ENCODE peak calls at places on chromosomes 13 and 19, in eight cellular contexts. One of them, this sample, is unnamed.

GRCh38 chr13:45811891-45812583 is 39.5 kb downstream of the SIAH3 start:
- DNase-seq in OCI-LY7: no peak
- DNase-seq in right lobe of liver: no peak
- DNase-seq in SK-N-SH: no peak
- DNase-seq in right atrium auricular region: no peak
- DNase-seq in H1: no peak
- DNase-seq in neural progenitor cell: no peak
- DNase-seq in uterus: no peak
- DNase-seq in this sample: no peak

GRCh38 chr13:32426981-32427851 is 714 bp downstream of the N4BP2L1 start:
- DNase-seq in OCI-LY7: peak
- DNase-seq in right lobe of liver: peak
- DNase-seq in SK-N-SH: peak
- DNase-seq in right atrium auricular region: no peak
- DNase-seq in H1: peak
- DNase-seq in neural progenitor cell: peak
- DNase-seq in uterus: peak
- DNase-seq in this sample: no peak

GRCh38 chr13:109785892-109786450 is 412 bp downstream of the IRS2 start:
- DNase-seq in OCI-LY7: no peak
- DNase-seq in right lobe of liver: no peak
- DNase-seq in SK-N-SH: peak
- DNase-seq in right atrium auricular region: no peak
- DNase-seq in H1: no peak
- DNase-seq in neural progenitor cell: no peak
- DNase-seq in uterus: no peak
- DNase-seq in this sample: no peak

GRCh38 chr19:55638864-55639359 is 1.9 kb upstream of the ZNF580 start:
- DNase-seq in OCI-LY7: peak
- DNase-seq in right lobe of liver: no peak
- DNase-seq in SK-N-SH: peak
- DNase-seq in right atrium auricular region: no peak
- DNase-seq in H1: peak
- DNase-seq in neural progenitor cell: peak
- DNase-seq in uterus: no peak
- DNase-seq in this sample: no peak

GRCh38 chr13:20415288-20415644 is 110.4 kb downstream of the CRYL1 start:
- DNase-seq in OCI-LY7: no peak
- DNase-seq in right lobe of liver: no peak
- DNase-seq in SK-N-SH: no peak
- DNase-seq in right atrium auricular region: no peak
- DNase-seq in H1: no peak
- DNase-seq in neural progenitor cell: no peak
- DNase-seq in uterus: no peak
- DNase-seq in this sample: no peak

GRCh38 chr13:88248393-88248792 is 577.2 kb downstream of the SLITRK5 start:
- DNase-seq in OCI-LY7: no peak
- DNase-seq in right lobe of liver: no peak
- DNase-seq in SK-N-SH: no peak
- DNase-seq in right atrium auricular region: no peak
- DNase-seq in H1: no peak
- DNase-seq in neural progenitor cell: peak
- DNase-seq in uterus: no peak
- DNase-seq in this sample: no peak

GRCh38 chr13:63041640-63042414 is 1626.2 kb upstream of the PCDH20 start:
- DNase-seq in OCI-LY7: no peak
- DNase-seq in right lobe of liver: no peak
- DNase-seq in SK-N-SH: no peak
- DNase-seq in right atrium auricular region: no peak
- DNase-seq in H1: no peak
- DNase-seq in neural progenitor cell: no peak
- DNase-seq in uterus: no peak
- DNase-seq in this sample: no peak

GRCh38 chr19:42563352-42564210 is 31.1 kb downstream of the CEACAM8 start:
- DNase-seq in OCI-LY7: peak
- DNase-seq in right lobe of liver: no peak
- DNase-seq in SK-N-SH: peak
- DNase-seq in right atrium auricular region: peak
- DNase-seq in H1: no peak
- DNase-seq in neural progenitor cell: peak
- DNase-seq in uterus: no peak
- DNase-seq in this sample: peak

GRCh38 chr19:5165697-5166019 is 175.0 kb downstream of the PTPRS start:
- DNase-seq in OCI-LY7: no peak
- DNase-seq in right lobe of liver: no peak
- DNase-seq in SK-N-SH: no peak
- DNase-seq in right atrium auricular region: no peak
- DNase-seq in H1: no peak
- DNase-seq in neural progenitor cell: no peak
- DNase-seq in uterus: no peak
- DNase-seq in this sample: no peak

GRCh38 chr19:12788025-12788681 is 3.1 kb upstream of the JUNB start:
- DNase-seq in OCI-LY7: no peak
- DNase-seq in right lobe of liver: no peak
- DNase-seq in SK-N-SH: peak
- DNase-seq in right atrium auricular region: no peak
- DNase-seq in H1: no peak
- DNase-seq in neural progenitor cell: no peak
- DNase-seq in uterus: no peak
- DNase-seq in this sample: no peak

GRCh38 chr13:60959427-60959826 is 456.2 kb downstream of the PCDH20 start:
- DNase-seq in OCI-LY7: no peak
- DNase-seq in right lobe of liver: no peak
- DNase-seq in SK-N-SH: no peak
- DNase-seq in right atrium auricular region: no peak
- DNase-seq in H1: no peak
- DNase-seq in neural progenitor cell: no peak
- DNase-seq in uterus: no peak
- DNase-seq in this sample: no peak

GRCh38 chr13:94327318-94327717 is 152.2 kb downstream of the DCT start:
- DNase-seq in OCI-LY7: peak
- DNase-seq in right lobe of liver: no peak
- DNase-seq in SK-N-SH: no peak
- DNase-seq in right atrium auricular region: no peak
- DNase-seq in H1: no peak
- DNase-seq in neural progenitor cell: no peak
- DNase-seq in uterus: no peak
- DNase-seq in this sample: no peak

GRCh38 chr19:7614859-7615741 is 14.2 kb downstream of the XAB2 start:
- DNase-seq in OCI-LY7: no peak
- DNase-seq in right lobe of liver: no peak
- DNase-seq in SK-N-SH: no peak
- DNase-seq in right atrium auricular region: no peak
- DNase-seq in H1: no peak
- DNase-seq in neural progenitor cell: no peak
- DNase-seq in uterus: no peak
- DNase-seq in this sample: no peak

GRCh38 chr19:7606289-7606688 is 10.6 kb downstream of the CAMSAP3 start:
- DNase-seq in OCI-LY7: no peak
- DNase-seq in right lobe of liver: no peak
- DNase-seq in SK-N-SH: no peak
- DNase-seq in right atrium auricular region: no peak
- DNase-seq in H1: no peak
- DNase-seq in neural progenitor cell: no peak
- DNase-seq in uterus: no peak
- DNase-seq in this sample: no peak

GRCh38 chr19:50432221-50432626 is 468 bp upstream of the MYBPC2 start:
- DNase-seq in OCI-LY7: peak
- DNase-seq in right lobe of liver: no peak
- DNase-seq in SK-N-SH: no peak
- DNase-seq in right atrium auricular region: no peak
- DNase-seq in H1: no peak
- DNase-seq in neural progenitor cell: peak
- DNase-seq in uterus: no peak
- DNase-seq in this sample: no peak

GRCh38 chr13:50589139-50589538 is 254.4 kb downstream of the DLEU7 start:
- DNase-seq in OCI-LY7: no peak
- DNase-seq in right lobe of liver: no peak
- DNase-seq in SK-N-SH: peak
- DNase-seq in right atrium auricular region: no peak
- DNase-seq in H1: no peak
- DNase-seq in neural progenitor cell: no peak
- DNase-seq in uterus: no peak
- DNase-seq in this sample: peak

GRCh38 chr13:31204592-31204991 is 4.8 kb downstream of the B3GLCT start:
- DNase-seq in OCI-LY7: no peak
- DNase-seq in right lobe of liver: no peak
- DNase-seq in SK-N-SH: peak
- DNase-seq in right atrium auricular region: no peak
- DNase-seq in H1: peak
- DNase-seq in neural progenitor cell: no peak
- DNase-seq in uterus: no peak
- DNase-seq in this sample: peak

GRCh38 chr13:109778102-109778542 is 8.3 kb downstream of the IRS2 start:
- DNase-seq in OCI-LY7: no peak
- DNase-seq in right lobe of liver: no peak
- DNase-seq in SK-N-SH: no peak
- DNase-seq in right atrium auricular region: no peak
- DNase-seq in H1: no peak
- DNase-seq in neural progenitor cell: peak
- DNase-seq in uterus: no peak
- DNase-seq in this sample: no peak

DNA sequence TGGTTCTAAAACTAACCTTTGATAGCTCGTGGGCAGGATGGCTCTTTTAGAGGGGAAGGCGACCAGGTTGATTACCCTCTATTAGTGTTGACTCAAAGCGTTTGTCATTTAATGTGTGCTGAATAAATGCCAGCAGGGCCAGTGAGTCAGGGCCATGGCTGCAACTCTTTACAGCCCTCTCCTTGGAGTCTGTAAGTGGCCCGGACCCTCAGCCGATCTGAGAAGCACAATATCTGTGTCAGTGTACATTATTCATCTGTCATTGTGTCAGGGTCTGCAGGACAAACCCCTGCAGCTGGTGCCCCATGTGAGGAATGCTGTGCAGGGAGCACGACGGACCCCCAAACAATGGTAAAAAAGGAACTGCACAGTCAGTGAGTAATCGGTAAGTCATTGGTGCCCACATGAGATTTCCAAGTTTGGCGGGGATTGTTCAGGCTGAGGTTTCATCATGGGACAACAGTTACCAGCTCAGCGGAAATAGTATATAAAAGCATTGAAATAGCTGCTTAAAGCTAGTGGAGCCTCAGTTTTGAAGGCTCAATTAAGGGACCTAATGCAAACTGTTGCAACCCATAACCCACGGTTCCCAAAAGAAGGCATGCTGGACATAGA is 139.1 kb downstream of the ZNF675 start:
- DNase-seq in OCI-LY7: no peak
- DNase-seq in right lobe of liver: no peak
- DNase-seq in SK-N-SH: no peak
- DNase-seq in right atrium auricular region: no peak
- DNase-seq in H1: no peak
- DNase-seq in neural progenitor cell: no peak
- DNase-seq in uterus: no peak
- DNase-seq in this sample: no peak
- H3K27ac ChIP-seq in OCI-LY7: no peak
- H3K27ac ChIP-seq in right lobe of liver: no peak
- H3K27ac ChIP-seq in SK-N-SH: no peak
- H3K27ac ChIP-seq in right atrium auricular region: no peak
- H3K27ac ChIP-seq in H1: no peak
- H3K27ac ChIP-seq in neural progenitor cell: no peak
- H3K27ac ChIP-seq in uterus: no peak
- H3K27ac ChIP-seq in this sample: no peak

GRCh38 chr13:21695536-21695935 is 24.7 kb downstream of the FGF9 start:
- DNase-seq in OCI-LY7: no peak
- DNase-seq in right lobe of liver: no peak
- DNase-seq in SK-N-SH: no peak
- DNase-seq in right atrium auricular region: no peak
- DNase-seq in H1: no peak
- DNase-seq in neural progenitor cell: no peak
- DNase-seq in uterus: no peak
- DNase-seq in this sample: no peak
- TF ChIP-seq CTCF in OCI-LY7: no peak
- TF ChIP-seq CTCF in right lobe of liver: no peak
- TF ChIP-seq CTCF in SK-N-SH: no peak
- TF ChIP-seq CTCF in right atrium auricular region: no peak
- TF ChIP-seq CTCF in H1: no peak
- TF ChIP-seq CTCF in neural progenitor cell: no peak
- TF ChIP-seq CTCF in uterus: no peak
- TF ChIP-seq CTCF in this sample: no peak

DNA sequence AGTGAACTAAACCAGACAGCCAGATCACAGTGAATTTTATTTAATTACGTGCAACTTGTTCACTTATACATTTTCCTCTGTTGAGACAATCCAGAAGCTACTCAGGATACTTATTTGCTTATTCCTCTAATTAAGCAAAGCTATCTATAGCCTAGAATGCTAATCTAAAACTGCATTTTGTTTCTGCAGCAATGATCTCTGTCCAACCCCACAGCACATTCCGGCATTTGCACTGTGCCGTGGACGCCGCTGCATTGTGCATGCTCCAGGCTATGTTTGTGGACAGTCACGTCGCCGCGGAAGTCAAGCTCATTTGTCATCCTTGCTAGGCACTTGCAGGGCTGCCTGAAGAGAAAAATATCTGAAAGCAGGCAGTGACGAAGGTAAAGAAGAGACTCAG is 406.9 kb downstream of the RFC3 start:
- DNase-seq in OCI-LY7: no peak
- DNase-seq in right lobe of liver: peak
- DNase-seq in SK-N-SH: peak
- DNase-seq in right atrium auricular region: no peak
- DNase-seq in H1: no peak
- DNase-seq in neural progenitor cell: no peak
- DNase-seq in uterus: no peak
- DNase-seq in this sample: no peak
- H3K4me3 ChIP-seq in OCI-LY7: no peak
- H3K4me3 ChIP-seq in right lobe of liver: no peak
- H3K4me3 ChIP-seq in SK-N-SH: no peak
- H3K4me3 ChIP-seq in right atrium auricular region: no peak
- H3K4me3 ChIP-seq in H1: no peak
- H3K4me3 ChIP-seq in neural progenitor cell: no peak
- H3K4me3 ChIP-seq in uterus: no peak
- H3K4me3 ChIP-seq in this sample: no peak

DNA sequence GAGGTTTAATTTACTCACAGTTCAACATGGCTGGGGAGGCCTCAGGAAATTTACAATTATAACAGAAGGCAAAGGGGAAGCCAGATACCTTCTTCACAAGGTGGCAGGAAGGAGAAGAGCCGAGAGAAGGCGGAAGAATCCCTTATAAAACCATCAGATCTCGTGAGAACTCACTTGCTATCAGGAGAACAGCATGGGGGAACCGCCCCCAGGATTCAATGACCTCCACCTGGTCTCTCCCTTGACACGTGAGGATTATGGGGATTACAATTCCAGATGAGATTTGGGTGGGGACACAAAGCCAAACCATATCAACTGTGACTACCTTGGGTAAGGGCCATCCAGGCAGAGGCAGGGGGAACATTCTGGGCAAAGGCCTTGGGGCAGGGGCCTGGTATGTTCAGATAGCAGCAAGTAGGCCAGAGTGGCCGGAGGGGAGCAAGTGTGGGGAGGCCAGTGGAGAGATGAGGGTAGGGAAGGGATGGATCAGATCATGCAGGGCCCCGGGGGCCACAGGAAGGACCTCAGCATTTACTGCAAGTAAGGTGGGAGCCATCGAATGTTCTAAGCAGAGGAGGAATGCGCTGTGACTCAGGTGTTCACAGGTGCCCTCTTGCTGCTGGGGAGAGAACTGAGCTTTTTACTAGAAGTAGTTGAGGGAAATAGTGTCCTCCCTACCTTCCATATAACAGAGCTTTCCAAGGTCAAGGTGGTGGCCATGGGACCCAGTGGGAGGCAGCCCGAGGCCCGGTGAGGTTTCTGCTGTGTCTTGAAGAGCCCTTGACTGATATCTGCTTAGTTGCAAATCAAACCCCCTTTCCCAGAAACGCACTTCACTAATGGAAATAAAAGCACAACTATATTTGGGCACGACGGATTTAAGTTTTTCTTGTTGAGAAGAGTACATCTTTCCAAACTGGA is 18.0 kb downstream of the RAB3D start:
- DNase-seq in OCI-LY7: no peak
- DNase-seq in right lobe of liver: no peak
- DNase-seq in SK-N-SH: no peak
- DNase-seq in right atrium auricular region: no peak
- DNase-seq in H1: no peak
- DNase-seq in neural progenitor cell: no peak
- DNase-seq in uterus: no peak
- DNase-seq in this sample: no peak
- H3K27ac ChIP-seq in OCI-LY7: no peak
- H3K27ac ChIP-seq in right lobe of liver: no peak
- H3K27ac ChIP-seq in SK-N-SH: no peak
- H3K27ac ChIP-seq in right atrium auricular region: peak
- H3K27ac ChIP-seq in H1: no peak
- H3K27ac ChIP-seq in neural progenitor cell: no peak
- H3K27ac ChIP-seq in uterus: peak
- H3K27ac ChIP-seq in this sample: no peak